ENCODE peak calls at places on chromosomes 1 and 21, in seven cellular contexts. B is activated CD8-positive, alpha-beta T cell treated with anti-CD3 and anti-CD28 coated beads for 36 hours; R is tibial nerve; M is pons; P is T-helper 2 cell treated with Interferon-gamma antibody and Interleukin-4, amounts not matched to agents 5 μg/mL and 100 μg/mL, for 36 hours; L is head of caudate nucleus; S is G401. F is an unnamed sample.

GRCh38 chr1:166843322-166843721 is 4.0 kb downstream of the POGK start:
- DNase-seq in B (no peak), M (no peak), R (no peak), P (no peak), S (no peak), L (no peak), F (no peak)

GRCh38 chr1:233097546-233098254 is 147.3 kb downstream of the NTPCR start:
- DNase-seq in S (no peak), B (no peak), R (no peak), M (no peak), P (no peak), L (no peak), F (no peak)

GRCh38 chr21:40143822-40144525 is 276.7 kb downstream of the PCP4 start:
- DNase-seq in L (peak; percentile 76), M (peak; percentile 61), P (no peak), S (peak; percentile 61), R (peak; percentile 69), B (peak; percentile 60), F (peak; percentile 35)

GRCh38 chr1:174169342-174169741 is 10.0 kb downstream of the RABGAP1L start:
- DNase-seq in L (no peak), S (no peak), M (no peak), P (no peak), R (no peak), B (no peak), F (no peak)

GRCh38 chr1:160844447-160845232 is 18.0 kb downstream of the CD244 start:
- DNase-seq in P (no peak), L (no peak), S (no peak), M (no peak), R (no peak), B (peak; percentile 33), F (no peak)

GRCh38 chr1:46205141-46205540 is 2.0 kb downstream of the LURAP1 start:
- DNase-seq in P (no peak), M (no peak), L (no peak), B (no peak), S (no peak), R (no peak), F (no peak)

GRCh38 chr1:10380594-10381275 is 18.1 kb upstream of the PGD start:
- DNase-seq in S (peak; percentile 33), R (peak; percentile 35), L (peak; percentile 44), M (peak; percentile 59), P (no peak), B (no peak), F (no peak)

GRCh38 chr1:236142358-236143103 is at the start of gene GPR137B:
- DNase-seq in L (peak; percentile 84), S (peak; percentile 55), R (peak; percentile 26), M (peak; percentile 53), B (peak; percentile 83), P (peak; percentile 69), F (no peak)

GRCh38 chr1:151993084-151993733 is 450 bp downstream of the S100A10 start:
- DNase-seq in S (no peak), R (peak; percentile 23), L (no peak), B (peak; percentile 58), P (peak; percentile 44), M (no peak), F (no peak)

GRCh38 chr21:37700641-37701202 is 215.5 kb downstream of the KCNJ6 start:
- DNase-seq in R (no peak), M (peak; percentile 73), P (peak; percentile 6), S (peak; percentile 86), B (peak; percentile 7), L (peak; percentile 15), F (peak; percentile 87)

GRCh38 chr1:78440381-78440793 is 50.4 kb upstream of the PTGFR start:
- DNase-seq in P (no peak), B (no peak), L (no peak), M (no peak), S (no peak), R (no peak), F (no peak)

GRCh38 chr21:25963186-25963585 is 207.4 kb downstream of the APP start:
- DNase-seq in S (no peak), P (no peak), M (no peak), L (no peak), B (no peak), R (no peak), F (no peak)

GRCh38 chr1:225844236-225845061 is 34.5 kb downstream of the EPHX1 start:
- DNase-seq in B (no peak), L (no peak), R (no peak), P (no peak), S (no peak), M (peak; percentile 64), F (no peak)

GRCh38 chr1:199774433-199775089 is 252.9 kb upstream of the NR5A2 start:
- DNase-seq in B (no peak), L (no peak), M (no peak), P (no peak), R (no peak), S (no peak), F (no peak)

GRCh38 chr1:161088587-161089110 is 709 bp downstream of the NECTIN4 start:
- DNase-seq in P (no peak), M (no peak), R (no peak), S (no peak), B (no peak), L (no peak), F (no peak)

GRCh38 chr1:31878018-31878417 is 60.1 kb downstream of the PTP4A2 start:
- DNase-seq in S (no peak), B (no peak), L (no peak), R (no peak), P (no peak), M (no peak), F (no peak)

GRCh38 chr1:11067716-11068495 is 8.1 kb upstream of the SRM start:
- DNase-seq in R (no peak), S (no peak), M (no peak), B (no peak), L (peak; percentile 35), P (no peak), F (no peak)